ENCODE peak calls at places on chromosomes 5 and 9, in five cellular contexts. One of them, this sample, is unnamed.

GRCh38 chr5:1836891-1837880 is 36.0 kb downstream of the NDUFS6 start:
- DNase-seq in CD8-positive, alpha-beta memory T cell: no peak
- DNase-seq in cardiac fibroblast: no peak
- DNase-seq in NCI-H146: no peak
- DNase-seq in stimulated activated CD4-positive, alpha-beta T cell treated with anti-CD3 and anti-CD28 coated beads, Interleukin-1b, Interleukin-23, amount 100 ng/mL, for 24 hours: no peak
- DNase-seq in this sample: no peak

GRCh38 chr9:546235-546634 is 295.3 kb upstream of the DMRT1 start:
- DNase-seq in CD8-positive, alpha-beta memory T cell: no peak
- DNase-seq in NCI-H146: no peak
- DNase-seq in stimulated activated CD4-positive, alpha-beta T cell treated with anti-CD3 and anti-CD28 coated beads, Interleukin-1b, Interleukin-23, amount 100 ng/mL, for 24 hours: no peak
- DNase-seq in cardiac fibroblast: no peak
- DNase-seq in this sample: no peak

GRCh38 chr9:34096751-34097150 is 29.7 kb downstream of the DCAF12 start:
- DNase-seq in CD8-positive, alpha-beta memory T cell: no peak
- DNase-seq in stimulated activated CD4-positive, alpha-beta T cell treated with anti-CD3 and anti-CD28 coated beads, Interleukin-1b, Interleukin-23, amount 100 ng/mL, for 24 hours: no peak
- DNase-seq in cardiac fibroblast: no peak
- DNase-seq in NCI-H146: no peak
- DNase-seq in this sample: no peak

GRCh38 chr9:113570106-113570505 is 106.6 kb downstream of the RGS3 start:
- DNase-seq in CD8-positive, alpha-beta memory T cell: no peak
- DNase-seq in cardiac fibroblast: no peak
- DNase-seq in NCI-H146: no peak
- DNase-seq in stimulated activated CD4-positive, alpha-beta T cell treated with anti-CD3 and anti-CD28 coated beads, Interleukin-1b, Interleukin-23, amount 100 ng/mL, for 24 hours: no peak
- DNase-seq in this sample: no peak

GRCh38 chr9:108162664-108163063 is 673.1 kb upstream of the KLF4 start:
- DNase-seq in stimulated activated CD4-positive, alpha-beta T cell treated with anti-CD3 and anti-CD28 coated beads, Interleukin-1b, Interleukin-23, amount 100 ng/mL, for 24 hours: no peak
- DNase-seq in NCI-H146: no peak
- DNase-seq in cardiac fibroblast: peak; percentile 77
- DNase-seq in CD8-positive, alpha-beta memory T cell: no peak
- DNase-seq in this sample: no peak

GRCh38 chr9:36882117-36882465 is 152.0 kb downstream of the PAX5 start:
- DNase-seq in NCI-H146: no peak
- DNase-seq in CD8-positive, alpha-beta memory T cell: no peak
- DNase-seq in stimulated activated CD4-positive, alpha-beta T cell treated with anti-CD3 and anti-CD28 coated beads, Interleukin-1b, Interleukin-23, amount 100 ng/mL, for 24 hours: no peak
- DNase-seq in cardiac fibroblast: no peak
- DNase-seq in this sample: no peak

GRCh38 chr5:138033916-138034315 is 1.0 kb upstream of the FAM13B start:
- DNase-seq in cardiac fibroblast: peak; percentile 63
- DNase-seq in CD8-positive, alpha-beta memory T cell: no peak
- DNase-seq in stimulated activated CD4-positive, alpha-beta T cell treated with anti-CD3 and anti-CD28 coated beads, Interleukin-1b, Interleukin-23, amount 100 ng/mL, for 24 hours: no peak
- DNase-seq in NCI-H146: no peak
- DNase-seq in this sample: no peak

GRCh38 chr5:16937023-16937379 is 913 bp upstream of the MYO10 start:
- DNase-seq in stimulated activated CD4-positive, alpha-beta T cell treated with anti-CD3 and anti-CD28 coated beads, Interleukin-1b, Interleukin-23, amount 100 ng/mL, for 24 hours: no peak
- DNase-seq in CD8-positive, alpha-beta memory T cell: no peak
- DNase-seq in cardiac fibroblast: no peak
- DNase-seq in NCI-H146: peak; percentile 64
- DNase-seq in this sample: no peak

GRCh38 chr5:90399251-90399650 is 10.3 kb downstream of the CETN3 start:
- DNase-seq in cardiac fibroblast: peak; percentile 20
- DNase-seq in CD8-positive, alpha-beta memory T cell: no peak
- DNase-seq in NCI-H146: no peak
- DNase-seq in stimulated activated CD4-positive, alpha-beta T cell treated with anti-CD3 and anti-CD28 coated beads, Interleukin-1b, Interleukin-23, amount 100 ng/mL, for 24 hours: no peak
- DNase-seq in this sample: no peak

GRCh38 chr9:86668488-86668887 is 278.8 kb downstream of the GAS1 start:
- DNase-seq in NCI-H146: no peak
- DNase-seq in CD8-positive, alpha-beta memory T cell: no peak
- DNase-seq in cardiac fibroblast: peak; percentile 9
- DNase-seq in stimulated activated CD4-positive, alpha-beta T cell treated with anti-CD3 and anti-CD28 coated beads, Interleukin-1b, Interleukin-23, amount 100 ng/mL, for 24 hours: no peak
- DNase-seq in this sample: no peak

GRCh38 chr5:76192837-76193236 is 109.7 kb downstream of the SV2C start:
- DNase-seq in stimulated activated CD4-positive, alpha-beta T cell treated with anti-CD3 and anti-CD28 coated beads, Interleukin-1b, Interleukin-23, amount 100 ng/mL, for 24 hours: no peak
- DNase-seq in CD8-positive, alpha-beta memory T cell: no peak
- DNase-seq in cardiac fibroblast: no peak
- DNase-seq in NCI-H146: no peak
- DNase-seq in this sample: no peak

GRCh38 chr9:110688329-110688728 is 19.7 kb downstream of the MUSK start:
- DNase-seq in cardiac fibroblast: no peak
- DNase-seq in stimulated activated CD4-positive, alpha-beta T cell treated with anti-CD3 and anti-CD28 coated beads, Interleukin-1b, Interleukin-23, amount 100 ng/mL, for 24 hours: no peak
- DNase-seq in NCI-H146: no peak
- DNase-seq in CD8-positive, alpha-beta memory T cell: no peak
- DNase-seq in this sample: no peak

GRCh38 chr5:201672-202071 is 10.4 kb downstream of the LRRC14B start:
- DNase-seq in CD8-positive, alpha-beta memory T cell: no peak
- DNase-seq in cardiac fibroblast: no peak
- DNase-seq in NCI-H146: no peak
- DNase-seq in stimulated activated CD4-positive, alpha-beta T cell treated with anti-CD3 and anti-CD28 coated beads, Interleukin-1b, Interleukin-23, amount 100 ng/mL, for 24 hours: no peak
- DNase-seq in this sample: no peak

GRCh38 chr5:25567881-25568280 is 923.1 kb upstream of the CDH10 start:
- DNase-seq in NCI-H146: no peak
- DNase-seq in stimulated activated CD4-positive, alpha-beta T cell treated with anti-CD3 and anti-CD28 coated beads, Interleukin-1b, Interleukin-23, amount 100 ng/mL, for 24 hours: no peak
- DNase-seq in cardiac fibroblast: no peak
- DNase-seq in CD8-positive, alpha-beta memory T cell: no peak
- DNase-seq in this sample: no peak

GRCh38 chr5:38291355-38291754 is 33.0 kb downstream of the EGFLAM start:
- DNase-seq in stimulated activated CD4-positive, alpha-beta T cell treated with anti-CD3 and anti-CD28 coated beads, Interleukin-1b, Interleukin-23, amount 100 ng/mL, for 24 hours: no peak
- DNase-seq in cardiac fibroblast: no peak
- DNase-seq in NCI-H146: no peak
- DNase-seq in CD8-positive, alpha-beta memory T cell: no peak
- DNase-seq in this sample: no peak

GRCh38 chr5:72633649-72634048 is 126.4 kb upstream of the ZNF366 start:
- DNase-seq in CD8-positive, alpha-beta memory T cell: no peak
- DNase-seq in NCI-H146: no peak
- DNase-seq in stimulated activated CD4-positive, alpha-beta T cell treated with anti-CD3 and anti-CD28 coated beads, Interleukin-1b, Interleukin-23, amount 100 ng/mL, for 24 hours: no peak
- DNase-seq in cardiac fibroblast: peak; percentile 38
- DNase-seq in this sample: no peak

GRCh38 chr5:163409384-163409783 is 28.0 kb upstream of the CCNG1 start:
- DNase-seq in stimulated activated CD4-positive, alpha-beta T cell treated with anti-CD3 and anti-CD28 coated beads, Interleukin-1b, Interleukin-23, amount 100 ng/mL, for 24 hours: no peak
- DNase-seq in NCI-H146: no peak
- DNase-seq in CD8-positive, alpha-beta memory T cell: no peak
- DNase-seq in cardiac fibroblast: no peak
- DNase-seq in this sample: no peak

GRCh38 chr9:21252727-21253547 is 13.1 kb upstream of the IFNA14 start:
- DNase-seq in NCI-H146: peak; percentile 19
- DNase-seq in CD8-positive, alpha-beta memory T cell: peak; percentile 7
- DNase-seq in cardiac fibroblast: peak; percentile 51
- DNase-seq in stimulated activated CD4-positive, alpha-beta T cell treated with anti-CD3 and anti-CD28 coated beads, Interleukin-1b, Interleukin-23, amount 100 ng/mL, for 24 hours: no peak
- DNase-seq in this sample: no peak

GRCh38 chr5:10674096-10674495 is 86.9 kb downstream of the DAP start:
- DNase-seq in CD8-positive, alpha-beta memory T cell: no peak
- DNase-seq in cardiac fibroblast: no peak
- DNase-seq in NCI-H146: no peak
- DNase-seq in stimulated activated CD4-positive, alpha-beta T cell treated with anti-CD3 and anti-CD28 coated beads, Interleukin-1b, Interleukin-23, amount 100 ng/mL, for 24 hours: no peak
- DNase-seq in this sample: no peak

GRCh38 chr9:108322326-108323098 is 533.3 kb downstream of the ACTL7B start:
- DNase-seq in cardiac fibroblast: peak; percentile 2
- DNase-seq in CD8-positive, alpha-beta memory T cell: no peak
- DNase-seq in stimulated activated CD4-positive, alpha-beta T cell treated with anti-CD3 and anti-CD28 coated beads, Interleukin-1b, Interleukin-23, amount 100 ng/mL, for 24 hours: no peak
- DNase-seq in NCI-H146: no peak
- DNase-seq in this sample: no peak

GRCh38 chr5:2326603-2327002 is 424.9 kb downstream of the IRX2 start:
- DNase-seq in stimulated activated CD4-positive, alpha-beta T cell treated with anti-CD3 and anti-CD28 coated beads, Interleukin-1b, Interleukin-23, amount 100 ng/mL, for 24 hours: no peak
- DNase-seq in cardiac fibroblast: no peak
- DNase-seq in NCI-H146: no peak
- DNase-seq in CD8-positive, alpha-beta memory T cell: no peak
- DNase-seq in this sample: no peak

GRCh38 chr9:114037961-114038723 is 40.0 kb downstream of the AMBP start:
- DNase-seq in NCI-H146: no peak
- DNase-seq in stimulated activated CD4-positive, alpha-beta T cell treated with anti-CD3 and anti-CD28 coated beads, Interleukin-1b, Interleukin-23, amount 100 ng/mL, for 24 hours: no peak
- DNase-seq in CD8-positive, alpha-beta memory T cell: no peak
- DNase-seq in cardiac fibroblast: no peak
- DNase-seq in this sample: no peak

GRCh38 chr5:98110270-98110669 is 663.2 kb upstream of the RGMB start:
- DNase-seq in stimulated activated CD4-positive, alpha-beta T cell treated with anti-CD3 and anti-CD28 coated beads, Interleukin-1b, Interleukin-23, amount 100 ng/mL, for 24 hours: no peak
- DNase-seq in CD8-positive, alpha-beta memory T cell: no peak
- DNase-seq in cardiac fibroblast: peak; percentile 89
- DNase-seq in NCI-H146: no peak
- DNase-seq in this sample: no peak

GRCh38 chr9:5799314-5799713 is 33.6 kb downstream of the ERMP1 start:
- DNase-seq in CD8-positive, alpha-beta memory T cell: no peak
- DNase-seq in NCI-H146: peak; percentile 33
- DNase-seq in stimulated activated CD4-positive, alpha-beta T cell treated with anti-CD3 and anti-CD28 coated beads, Interleukin-1b, Interleukin-23, amount 100 ng/mL, for 24 hours: no peak
- DNase-seq in cardiac fibroblast: peak; percentile 75
- DNase-seq in this sample: no peak

GRCh38 chr9:37917801-37918664 is 14.1 kb upstream of the SLC25A51 start:
- DNase-seq in cardiac fibroblast: no peak
- DNase-seq in NCI-H146: no peak
- DNase-seq in CD8-positive, alpha-beta memory T cell: no peak
- DNase-seq in stimulated activated CD4-positive, alpha-beta T cell treated with anti-CD3 and anti-CD28 coated beads, Interleukin-1b, Interleukin-23, amount 100 ng/mL, for 24 hours: no peak
- DNase-seq in this sample: no peak

GRCh38 chr5:111834926-111835599 is 78.1 kb upstream of the NREP start:
- DNase-seq in cardiac fibroblast: peak; percentile 17
- DNase-seq in NCI-H146: no peak
- DNase-seq in stimulated activated CD4-positive, alpha-beta T cell treated with anti-CD3 and anti-CD28 coated beads, Interleukin-1b, Interleukin-23, amount 100 ng/mL, for 24 hours: no peak
- DNase-seq in CD8-positive, alpha-beta memory T cell: no peak
- DNase-seq in this sample: no peak

GRCh38 chr9:121972501-121972981 is 120.6 kb downstream of the TTLL11 start:
- DNase-seq in cardiac fibroblast: peak; percentile 75
- DNase-seq in NCI-H146: no peak
- DNase-seq in stimulated activated CD4-positive, alpha-beta T cell treated with anti-CD3 and anti-CD28 coated beads, Interleukin-1b, Interleukin-23, amount 100 ng/mL, for 24 hours: no peak
- DNase-seq in CD8-positive, alpha-beta memory T cell: no peak
- DNase-seq in this sample: peak; percentile 65

GRCh38 chr5:82418608-82418950 is 140.4 kb upstream of the RPS23 start:
- DNase-seq in CD8-positive, alpha-beta memory T cell: no peak
- DNase-seq in stimulated activated CD4-positive, alpha-beta T cell treated with anti-CD3 and anti-CD28 coated beads, Interleukin-1b, Interleukin-23, amount 100 ng/mL, for 24 hours: no peak
- DNase-seq in cardiac fibroblast: no peak
- DNase-seq in NCI-H146: no peak
- DNase-seq in this sample: no peak

GRCh38 chr9:4080889-4081548 is 218.8 kb downstream of the GLIS3 start:
- DNase-seq in NCI-H146: no peak
- DNase-seq in stimulated activated CD4-positive, alpha-beta T cell treated with anti-CD3 and anti-CD28 coated beads, Interleukin-1b, Interleukin-23, amount 100 ng/mL, for 24 hours: no peak
- DNase-seq in CD8-positive, alpha-beta memory T cell: no peak
- DNase-seq in cardiac fibroblast: no peak
- DNase-seq in this sample: no peak

GRCh38 chr9:114004221-114004716 is 73.8 kb downstream of the AMBP start:
- DNase-seq in NCI-H146: no peak
- DNase-seq in cardiac fibroblast: no peak
- DNase-seq in CD8-positive, alpha-beta memory T cell: no peak
- DNase-seq in stimulated activated CD4-positive, alpha-beta T cell treated with anti-CD3 and anti-CD28 coated beads, Interleukin-1b, Interleukin-23, amount 100 ng/mL, for 24 hours: no peak
- DNase-seq in this sample: no peak

GRCh38 chr5:15105799-15106393 is 234.3 kb upstream of the ANKH start:
- DNase-seq in stimulated activated CD4-positive, alpha-beta T cell treated with anti-CD3 and anti-CD28 coated beads, Interleukin-1b, Interleukin-23, amount 100 ng/mL, for 24 hours: no peak
- DNase-seq in cardiac fibroblast: peak; percentile 69
- DNase-seq in CD8-positive, alpha-beta memory T cell: no peak
- DNase-seq in NCI-H146: peak; percentile 6
- DNase-seq in this sample: peak; percentile 44

GRCh38 chr5:77138981-77139380 is 51.9 kb upstream of the ZBED3 start:
- DNase-seq in stimulated activated CD4-positive, alpha-beta T cell treated with anti-CD3 and anti-CD28 coated beads, Interleukin-1b, Interleukin-23, amount 100 ng/mL, for 24 hours: no peak
- DNase-seq in CD8-positive, alpha-beta memory T cell: no peak
- DNase-seq in cardiac fibroblast: peak; percentile 52
- DNase-seq in NCI-H146: peak; percentile 12
- DNase-seq in this sample: no peak

GRCh38 chr5:163807781-163808180 is 302.4 kb downstream of the MAT2B start:
- DNase-seq in CD8-positive, alpha-beta memory T cell: no peak
- DNase-seq in NCI-H146: no peak
- DNase-seq in stimulated activated CD4-positive, alpha-beta T cell treated with anti-CD3 and anti-CD28 coated beads, Interleukin-1b, Interleukin-23, amount 100 ng/mL, for 24 hours: no peak
- DNase-seq in cardiac fibroblast: no peak
- DNase-seq in this sample: no peak

GRCh38 chr9:1916676-1917075 is 98.5 kb upstream of the SMARCA2 start:
- DNase-seq in cardiac fibroblast: no peak
- DNase-seq in NCI-H146: no peak
- DNase-seq in CD8-positive, alpha-beta memory T cell: no peak
- DNase-seq in stimulated activated CD4-positive, alpha-beta T cell treated with anti-CD3 and anti-CD28 coated beads, Interleukin-1b, Interleukin-23, amount 100 ng/mL, for 24 hours: no peak
- DNase-seq in this sample: no peak

GRCh38 chr9:127523312-127523851 is 72.1 kb downstream of the LRSAM1 start:
- DNase-seq in CD8-positive, alpha-beta memory T cell: no peak
- DNase-seq in NCI-H146: no peak
- DNase-seq in cardiac fibroblast: peak; percentile 78
- DNase-seq in stimulated activated CD4-positive, alpha-beta T cell treated with anti-CD3 and anti-CD28 coated beads, Interleukin-1b, Interleukin-23, amount 100 ng/mL, for 24 hours: no peak
- DNase-seq in this sample: no peak

GRCh38 chr9:114799441-114799840 is 6.4 kb downstream of the TNFSF15 start:
- DNase-seq in NCI-H146: no peak
- DNase-seq in CD8-positive, alpha-beta memory T cell: no peak
- DNase-seq in cardiac fibroblast: no peak
- DNase-seq in stimulated activated CD4-positive, alpha-beta T cell treated with anti-CD3 and anti-CD28 coated beads, Interleukin-1b, Interleukin-23, amount 100 ng/mL, for 24 hours: no peak
- DNase-seq in this sample: no peak